ENCODE peak calls at places on chromosomes 16 and 17, in six cellular contexts. O is endothelial cell of umbilical vein, N is K562, Q is GM12878, V is A549, I is HepG2. T is an unnamed sample.

GRCh38 chr17:50634123-50634914 is at the start of gene ABCC3:
- DNase-seq in Q (no peak), I (peak), N (no peak), V (peak), O (no peak), T (peak)

GRCh38 chr17:58328195-58329034 is at the start of gene TSPOAP1:
- DNase-seq in N (peak), O (no peak), V (no peak), I (no peak), Q (peak), T (peak)

GRCh38 chr17:45895304-45895968 is 1.1 kb downstream of the MAPT start:
- DNase-seq in N (no peak), Q (no peak), V (peak), O (peak), I (no peak), T (no peak)

GRCh38 chr17:74949455-74950115 is 13.9 kb downstream of the OTOP3 start:
- DNase-seq in O (no peak), I (no peak), V (no peak), N (no peak), Q (no peak), T (no peak)

GRCh38 chr17:74994440-74994839 is 7.0 kb downstream of the CDR2L start:
- DNase-seq in I (peak), N (no peak), Q (no peak), V (no peak), O (no peak), T (peak)

GRCh38 chr16:74169687-74170522 is 126.7 kb upstream of the PSMD7 start:
- DNase-seq in O (peak), I (no peak), Q (no peak), N (no peak), V (no peak), T (no peak)

GRCh38 chr17:76848670-76849069 is 19.5 kb upstream of the MGAT5B start:
- DNase-seq in N (peak), I (no peak), V (no peak), Q (no peak), O (no peak), T (no peak)

GRCh38 chr16:81140930-81141780 is 45.0 kb upstream of the GCSH start:
- DNase-seq in O (no peak), I (peak), Q (no peak), N (peak), V (no peak), T (peak)

DNA sequence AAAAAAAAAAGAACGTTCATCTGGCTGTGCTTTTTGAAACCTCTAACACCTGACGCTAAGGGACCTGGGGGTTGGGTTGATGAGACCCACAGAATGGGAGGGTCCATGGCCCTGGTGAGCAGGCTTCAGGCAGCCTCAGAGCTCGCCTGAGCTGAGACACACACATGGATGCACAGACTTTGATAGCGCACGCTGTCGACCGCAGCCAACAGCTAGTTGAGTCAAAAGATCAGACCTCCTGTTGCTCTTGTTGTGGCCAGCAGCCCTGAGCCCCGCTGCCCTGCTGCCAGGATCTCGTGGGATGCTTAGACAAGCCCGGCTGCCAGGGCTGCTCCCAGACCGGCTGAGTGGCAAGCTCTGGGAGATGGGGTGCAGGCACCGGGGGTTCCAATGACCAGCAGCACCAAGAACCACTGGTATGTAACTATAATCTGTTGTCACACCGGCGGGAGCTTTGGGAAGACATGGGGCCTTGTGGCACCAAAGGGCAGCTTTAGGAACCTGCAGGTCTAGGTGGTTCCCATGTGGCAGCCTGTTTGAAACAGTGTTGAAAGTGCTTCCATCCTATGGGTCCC is 20.0 kb upstream of the MEAK7 start:
- DNase-seq in V (no peak), N (no peak), I (no peak), Q (no peak), O (no peak), T (no peak)
- TF ChIP-seq MAX in V (no peak), N (no peak), I (no peak), Q (no peak), O (no peak), T (no peak)

GRCh38 chr17:56777859-56778258 is 55.9 kb downstream of the C17orf67 start:
- DNase-seq in Q (no peak), I (no peak), N (no peak), O (no peak), V (no peak), T (no peak)

GRCh38 chr17:56779306-56779705 is 54.4 kb downstream of the C17orf67 start:
- DNase-seq in Q (no peak), V (no peak), O (no peak), I (no peak), N (no peak), T (peak)

GRCh38 chr17:56778898-56779297 is 54.8 kb downstream of the C17orf67 start:
- DNase-seq in V (no peak), I (no peak), Q (no peak), N (no peak), O (no peak), T (no peak)

GRCh38 chr17:56781944-56782737 is 51.6 kb downstream of the C17orf67 start:
- DNase-seq in Q (no peak), I (no peak), N (no peak), V (no peak), O (no peak), T (no peak)

DNA sequence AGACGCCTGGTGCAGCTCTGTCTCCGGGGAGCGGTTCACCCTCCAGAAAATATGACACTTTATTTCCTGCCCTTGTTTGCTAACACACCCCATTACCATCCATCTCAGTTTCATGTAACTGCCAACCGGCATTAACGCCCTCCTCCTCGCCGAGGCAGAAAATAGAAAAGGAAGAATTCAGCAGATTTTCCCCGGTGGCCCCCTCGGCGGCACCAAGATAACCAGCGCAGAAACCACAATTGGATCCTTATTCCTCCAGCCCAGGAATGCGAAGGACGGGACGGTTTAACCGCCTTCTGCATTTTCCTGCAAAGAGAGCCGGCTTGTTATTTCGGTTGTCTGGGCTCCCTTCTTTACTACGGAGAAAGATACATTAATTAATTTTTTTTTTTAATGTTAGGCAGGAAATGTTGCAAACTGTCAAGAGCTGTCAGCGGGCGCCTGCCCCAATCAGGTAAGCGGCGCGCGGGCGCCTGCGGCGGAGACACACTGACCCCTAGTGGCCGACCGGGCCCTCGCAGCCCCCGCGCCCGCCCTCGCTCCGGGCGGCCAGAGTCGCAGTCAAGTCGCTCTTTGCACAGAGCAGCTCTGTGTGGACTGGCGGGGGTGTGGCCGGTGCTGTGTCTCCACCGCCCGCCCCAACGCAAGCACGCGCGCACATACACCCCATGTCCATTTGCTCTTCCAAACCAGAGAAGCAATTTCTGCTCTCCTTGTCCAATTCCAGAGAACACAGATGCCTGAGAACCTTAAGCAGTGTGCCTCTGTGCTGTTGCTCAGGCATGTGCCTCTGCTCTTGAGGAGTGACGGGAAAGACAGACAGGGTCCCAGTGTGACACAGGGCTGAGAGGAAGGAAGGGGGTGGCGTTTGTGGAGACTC is 53.6 kb downstream of the C17orf67 start:
- DNase-seq in I (peak), N (peak), V (peak), O (peak), Q (no peak), T (peak)
- H3K4me3 ChIP-seq in I (no peak), N (no peak), V (peak), O (peak), Q (peak), T (peak)

GRCh38 chr16:11673091-11674000 is 5.1 kb downstream of the SNN start:
- DNase-seq in O (no peak), Q (no peak), I (no peak), N (no peak), V (no peak), T (no peak)

GRCh38 chr16:11675561-11676511 is 7.6 kb downstream of the SNN start:
- DNase-seq in V (peak), I (peak), Q (no peak), N (no peak), O (no peak), T (no peak)

GRCh38 chr16:11676799-11677198 is 8.5 kb downstream of the SNN start:
- DNase-seq in N (no peak), I (no peak), Q (no peak), O (no peak), V (no peak), T (no peak)

GRCh38 chr16:11674001-11674817 is 6.0 kb downstream of the SNN start:
- DNase-seq in O (no peak), V (no peak), N (no peak), Q (no peak), I (no peak), T (no peak)

GRCh38 chr16:11674818-11675560 is 6.7 kb downstream of the SNN start:
- DNase-seq in O (peak), N (no peak), Q (no peak), V (no peak), I (no peak), T (no peak)
- TF ChIP-seq MYC in O (no peak), N (no peak), Q (no peak), V (no peak), I (no peak), T (no peak)

GRCh38 chr17:17535957-17536356 is 39.8 kb upstream of the RASD1 start:
- DNase-seq in V (peak), Q (no peak), N (no peak), I (no peak), O (no peak), T (no peak)

GRCh38 chr17:17528696-17529652 is 32.8 kb upstream of the RASD1 start:
- DNase-seq in O (no peak), Q (no peak), N (no peak), V (no peak), I (peak), T (no peak)

GRCh38 chr17:17533901-17534441 is 37.8 kb upstream of the RASD1 start:
- DNase-seq in V (peak), I (peak), N (no peak), O (no peak), Q (no peak), T (no peak)

GRCh38 chr17:17536702-17537101 is 40.5 kb upstream of the RASD1 start:
- DNase-seq in V (peak), Q (no peak), O (no peak), N (no peak), I (no peak), T (no peak)

GRCh38 chr17:17532991-17533390 is 36.8 kb upstream of the RASD1 start:
- DNase-seq in Q (no peak), V (no peak), I (no peak), O (no peak), N (no peak), T (no peak)
- TF ChIP-seq MAX in Q (no peak), V (no peak), I (no peak), O (no peak), N (no peak), T (no peak)

DNA sequence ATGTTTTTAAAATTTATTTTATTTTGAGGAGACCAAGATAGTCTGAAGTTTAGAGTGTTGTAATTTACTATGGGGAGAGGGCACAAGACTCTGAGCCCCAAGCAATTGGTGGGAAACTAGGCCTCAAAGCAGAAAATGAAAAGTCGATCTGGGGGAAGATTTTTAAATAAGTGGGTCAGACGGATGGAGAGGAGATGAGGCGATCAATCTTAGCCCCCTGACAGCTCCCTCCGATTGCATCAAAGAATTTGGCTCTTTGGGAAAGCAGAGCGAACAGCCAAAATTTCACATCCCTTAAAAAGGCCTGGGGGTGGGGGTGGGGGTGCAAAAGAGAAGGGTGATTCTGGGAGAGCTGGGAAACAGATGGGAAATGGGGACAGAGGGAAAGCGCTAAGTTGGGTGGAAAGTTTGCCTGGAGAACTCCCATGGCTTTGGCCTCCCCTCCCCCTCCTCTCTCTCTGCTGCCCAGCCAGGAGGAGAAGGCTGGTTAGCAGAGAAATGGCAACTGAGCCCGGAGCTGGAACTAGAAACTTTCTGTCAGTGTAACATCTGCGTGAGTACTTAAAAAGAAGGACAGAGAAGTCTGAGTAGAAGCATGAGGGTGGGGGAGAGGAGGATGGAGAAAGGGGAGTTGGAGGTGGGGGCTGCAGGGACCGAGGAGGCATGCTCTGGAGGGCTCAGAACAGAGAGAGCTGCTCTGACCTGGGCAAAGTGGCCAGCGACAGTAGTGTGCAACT is 1.4 kb upstream of the HOXB2 start:
- DNase-seq in I (no peak), N (peak), Q (no peak), V (no peak), O (no peak), T (no peak)
- H3K4me3 ChIP-seq in I (no peak), N (peak), Q (no peak), V (no peak), O (no peak), T (no peak)

GRCh38 chr17:41583137-41584127 is 3.3 kb downstream of the KRT14 start:
- DNase-seq in I (no peak), O (no peak), Q (no peak), V (no peak), N (no peak), T (no peak)
- TF ChIP-seq MYC in I (no peak), O (no peak), Q (no peak), V (no peak), N (no peak), T (no peak)

GRCh38 chr16:6897910-6898475 is 434.7 kb upstream of the RBFOX1 start:
- DNase-seq in O (no peak), N (no peak), V (no peak), I (no peak), Q (no peak), T (no peak)
- TF ChIP-seq MAX in O (no peak), N (no peak), V (no peak), I (no peak), Q (no peak), T (no peak)

DNA sequence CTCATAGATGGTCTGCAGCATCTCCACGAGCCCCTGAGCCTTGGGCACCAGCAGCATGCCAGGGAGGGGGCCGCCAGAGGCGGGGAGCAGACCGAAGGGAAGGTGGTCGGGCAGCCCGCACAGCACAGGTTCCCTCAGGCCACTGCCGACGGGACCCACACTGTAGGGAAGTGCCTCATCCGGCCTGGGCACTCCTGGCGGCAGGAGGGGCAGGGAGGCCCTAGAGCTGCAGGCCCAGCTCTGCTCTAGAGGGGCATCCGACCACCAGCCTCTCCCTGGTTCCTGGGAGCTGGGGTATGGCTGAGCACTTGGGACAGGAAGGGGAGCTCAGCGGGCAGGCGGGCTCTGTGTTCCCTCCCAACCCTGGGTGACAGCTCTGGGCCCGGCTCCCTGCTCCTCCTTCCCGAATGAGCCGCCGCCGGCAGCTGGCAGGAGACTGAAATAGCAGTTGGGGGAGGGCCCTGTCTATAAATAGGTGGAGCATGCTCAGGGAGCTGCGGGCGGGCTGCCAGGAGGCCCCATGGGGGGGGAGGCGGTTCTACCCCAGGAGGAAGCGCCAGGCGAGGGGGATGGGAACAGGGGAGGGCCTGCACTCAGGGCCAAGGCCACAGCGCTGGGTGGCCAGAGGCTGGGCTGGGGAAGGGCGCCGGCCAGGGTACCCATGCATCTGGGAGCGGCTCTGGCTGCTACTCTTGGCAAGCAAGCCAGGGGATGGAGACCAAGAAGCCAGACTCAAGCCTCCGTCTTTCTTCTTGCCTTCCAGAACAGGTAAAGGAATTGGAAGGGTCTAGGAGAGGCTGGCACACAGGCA is 12.4 kb downstream of the HDAC5 start:
- DNase-seq in N (peak), Q (peak), V (peak), O (peak), I (peak), T (peak)
- H3K4me3 ChIP-seq in N (peak), Q (peak), V (peak), O (peak), I (peak), T (peak)

GRCh38 chr17:9414471-9414870 is 161.1 kb downstream of the STX8 start:
- DNase-seq in O (no peak), Q (peak), V (no peak), N (no peak), I (no peak), T (no peak)
- TF ChIP-seq MYC in O (no peak), Q (no peak), V (no peak), N (no peak), I (no peak), T (no peak)

DNA sequence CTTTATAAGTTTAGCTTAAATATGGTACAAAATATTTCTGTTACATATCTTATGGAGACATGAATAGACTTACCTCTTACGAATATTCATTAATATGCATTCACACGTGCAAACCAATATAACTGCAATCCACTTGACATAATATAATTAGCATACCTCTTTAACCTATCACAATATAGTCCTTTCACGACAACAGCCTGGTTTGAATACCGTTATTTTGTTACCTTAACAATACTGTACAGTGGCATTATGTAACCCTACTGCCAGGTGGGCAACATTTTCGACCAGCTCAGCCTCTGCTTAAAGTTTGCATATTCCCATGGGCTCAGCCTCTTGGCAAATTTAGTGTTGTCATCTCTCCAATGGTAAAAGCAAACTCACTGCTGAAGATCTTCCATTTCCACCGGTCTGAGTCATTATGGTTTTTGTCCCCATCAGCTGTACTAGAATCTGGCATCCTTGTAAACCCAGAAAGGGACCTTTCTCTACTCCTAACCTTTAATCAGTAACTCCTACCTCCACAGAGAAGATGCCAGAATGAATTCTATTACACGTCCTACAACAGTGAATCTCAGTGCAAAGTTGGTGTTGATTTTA is 46.0 kb downstream of the ZNF652 start:
- DNase-seq in N (no peak), O (no peak), V (no peak), I (no peak), Q (no peak), T (peak)
- TF ChIP-seq MAX in N (no peak), O (no peak), V (no peak), I (no peak), Q (no peak), T (no peak)

T was measured in NB4.